ENCODE peak calls at places on chromosomes 5 and 9, in seven cellular contexts. V is activated T-cell treated with anti-CD3 and anti-CD28 coated beads, Interleukin-2, amount 50 U/mL, for 24 hours; Z is AG04450; N is ecto neural progenitor cell; H is stimulated activated CD4-positive, alpha-beta T cell treated with anti-CD3 and anti-CD28 coated beads, Interleukin-1b, Interleukin-23, amount 100 ng/mL, for 48 hours; D is cardiac septum; C is activated CD8-positive, alpha-beta memory T cell treated with anti-CD3 and anti-CD28 coated beads, Interleukin-2, amount 50 U/mL, for 4 hours. P is an unnamed sample.

GRCh38 chr9:84823426-84824271 is 154.1 kb downstream of the NTRK2 start:
- DNase-seq in V (no peak), Z (no peak), N (no peak), H (no peak), D (no peak), C (no peak), P (no peak)

GRCh38 chr9:5510360-5510931 is at the start of gene PDCD1LG2:
- DNase-seq in V (peak), Z (peak), N (no peak), H (peak), D (no peak), C (no peak), P (peak)

GRCh38 chr9:107637421-107638420 is 148.2 kb upstream of the KLF4 start:
- DNase-seq in V (no peak), Z (peak), N (peak), H (no peak), D (peak), C (no peak), P (peak)

GRCh38 chr5:176535101-176535654 is 2.0 kb downstream of the RNF44 start:
- DNase-seq in V (peak), Z (no peak), N (no peak), H (peak), D (no peak), C (no peak), P (no peak)

GRCh38 chr9:111928342-111928720 is 31.7 kb downstream of the UGCG start:
- DNase-seq in V (no peak), Z (no peak), N (no peak), H (no peak), D (no peak), C (no peak), P (peak)

GRCh38 chr5:79255786-79256557 is 20.0 kb downstream of the JMY start:
- DNase-seq in V (no peak), Z (no peak), N (peak), H (peak), D (no peak), C (no peak), P (peak)

GRCh38 chr5:96297290-96297689 is 135.8 kb downstream of the PCSK1 start:
- DNase-seq in V (no peak), Z (peak), N (no peak), H (no peak), D (no peak), C (no peak), P (peak)

GRCh38 chr9:94982211-94982610 is 255.7 kb downstream of the AOPEP start:
- DNase-seq in V (no peak), Z (no peak), N (no peak), H (no peak), D (no peak), C (no peak), P (no peak)

GRCh38 chr5:147479949-147480348 is 29.9 kb downstream of the DPYSL3 start:
- DNase-seq in V (no peak), Z (no peak), N (no peak), H (no peak), D (no peak), C (no peak), P (peak)

GRCh38 chr9:127496974-127497373 is 45.7 kb downstream of the LRSAM1 start:
- DNase-seq in V (no peak), Z (no peak), N (no peak), H (no peak), D (peak), C (no peak), P (no peak)